ENCODE peak calls at places on chromosomes 3 and 15, in four cellular contexts. O is SW 1271; T is cardiac muscle cell; A is stimulated activated CD4-positive, alpha-beta T cell treated with anti-CD3 and anti-CD28 coated beads, Interleukin-12 subunit alpha, Interleukin-12 subunit beta, amount 100 ng/mL, for 48 hours. M is an unnamed sample.
A peak's percentile ranks its signal among the peaks of the same experiment; 100 is the strongest.

GRCh38 chr15:63831041-63831440 is 2.7 kb downstream of the HERC1 start:
- DNase-seq in O (no peak), T (no peak), A (no peak), M (no peak)

GRCh38 chr3:122085666-122086065 is 30.5 kb downstream of the CD86 start:
- DNase-seq in O (no peak), T (no peak), A (no peak), M (no peak)

GRCh38 chr15:48253186-48253585 is 47.1 kb downstream of the SLC12A1 start:
- DNase-seq in O (no peak), T (no peak), A (no peak), M (no peak)

GRCh38 chr3:141972394-141972793 is 96.0 kb downstream of the ATP1B3 start:
- DNase-seq in O (no peak), T (no peak), A (no peak), M (no peak)

GRCh38 chr3:125431912-125432587 is 56.9 kb upstream of the ZNF148 start:
- DNase-seq in O (no peak), T (no peak), A (no peak), M (no peak)

GRCh38 chr15:61226313-61227250 is 2.5 kb downstream of the RORA start:
- DNase-seq in O (no peak), T (no peak), A (no peak), M (no peak)

GRCh38 chr3:190321789-190322603 is at the start of gene CLDN1:
- DNase-seq in O (peak; percentile 69), T (peak; percentile 94), A (peak; percentile 70), M (peak; percentile 74)

GRCh38 chr15:27776501-27776900 is 322.6 kb downstream of the OCA2 start:
- DNase-seq in O (no peak), T (no peak), A (no peak), M (no peak)

GRCh38 chr3:151135548-151136337 is 50.3 kb downstream of the MED12L start:
- DNase-seq in O (no peak), T (peak; percentile 15), A (peak; percentile 32), M (no peak)

GRCh38 chr3:8499181-8499611 is 2.4 kb upstream of the LMCD1 start:
- DNase-seq in O (no peak), T (no peak), A (no peak), M (no peak)

GRCh38 chr15:50344006-50344464 is 11.0 kb downstream of the GABPB1 start:
- DNase-seq in O (no peak), T (no peak), A (no peak), M (no peak)

GRCh38 chr15:94395626-94396025 is 164.3 kb downstream of the MCTP2 start:
- DNase-seq in O (no peak), T (no peak), A (no peak), M (no peak)

GRCh38 chr3:8266679-8267267 is 234.8 kb upstream of the LMCD1 start:
- DNase-seq in O (no peak), T (no peak), A (no peak), M (no peak)

GRCh38 chr3:101938262-101938847 is 89.0 kb downstream of the NFKBIZ start:
- DNase-seq in O (no peak), T (no peak), A (no peak), M (no peak)

GRCh38 chr15:73683624-73684536 is at the start of gene CD276:
- DNase-seq in O (peak; percentile 37), T (peak; percentile 91), A (no peak), M (peak; percentile 57)

GRCh38 chr15:41603941-41604660 is 45.1 kb downstream of the TYRO3 start:
- DNase-seq in O (peak; percentile 33), T (peak; percentile 84), A (peak; percentile 40), M (peak; percentile 70)

GRCh38 chr15:33107950-33108349 is 86.6 kb downstream of the FMN1 start:
- DNase-seq in O (no peak), T (no peak), A (no peak), M (no peak)

GRCh38 chr15:78565951-78566774 is 843 bp downstream of the CHRNA5 start:
- DNase-seq in O (no peak), T (peak; percentile 29), A (peak; percentile 0), M (peak; percentile 22)

GRCh38 chr3:69649120-69649519 is 90.1 kb upstream of the MITF start:
- DNase-seq in O (no peak), T (no peak), A (no peak), M (peak; percentile 86)

M was measured in NCI-H460.